ENCODE peak calls at places on chromosomes 2 and 18, in six cellular contexts. I, K, R, T, Y and A are unnamed samples.

GRCh38 chr2:186695081-186695756 is 1.4 kb downstream of the FAM171B start:
- DNase-seq in I (no peak), K (no peak), R (no peak), T (peak; percentile 75), Y (peak; percentile 39), A (no peak)

GRCh38 chr2:240403358-240404104 is 31.9 kb upstream of the GPC1 start:
- DNase-seq in I (no peak), K (no peak), R (no peak), T (no peak), Y (no peak), A (no peak)

GRCh38 chr2:165274698-165275097 is 35.5 kb downstream of the SCN2A start:
- DNase-seq in I (no peak), K (no peak), R (no peak), T (no peak), Y (no peak), A (peak; percentile 66)

GRCh38 chr18:24228661-24229053 is 89.8 kb downstream of the CABYR start:
- DNase-seq in I (no peak), K (no peak), R (no peak), T (peak; percentile 70), Y (no peak), A (no peak)

GRCh38 chr18:72828601-72829000 is 39.2 kb downstream of the NETO1 start:
- DNase-seq in I (no peak), K (no peak), R (no peak), T (no peak), Y (no peak), A (no peak)

GRCh38 chr2:19104503-19104902 is 253.9 kb downstream of the OSR1 start:
- DNase-seq in I (no peak), K (no peak), R (no peak), T (peak; percentile 97), Y (no peak), A (no peak)

GRCh38 chr2:182066439-182067061 is 80.9 kb downstream of the PPP1R1C start:
- DNase-seq in I (no peak), K (no peak), R (no peak), T (peak; percentile 58), Y (no peak), A (no peak)

GRCh38 chr2:8229546-8229986 is 452.3 kb upstream of the ID2 start:
- DNase-seq in I (peak; percentile 63), K (peak; percentile 26), R (peak; percentile 10), T (no peak), Y (peak; percentile 62), A (peak; percentile 64)

GRCh38 chr2:64630752-64631151 is 23.0 kb downstream of the SERTAD2 start:
- DNase-seq in I (no peak), K (no peak), R (no peak), T (no peak), Y (no peak), A (no peak)

GRCh38 chr2:188773075-188773474 is 201.1 kb upstream of the COL3A1 start:
- DNase-seq in I (no peak), K (no peak), R (no peak), T (peak; percentile 86), Y (no peak), A (no peak)

GRCh38 chr18:10908760-10909159 is 240.6 kb downstream of the PIEZO2 start:
- DNase-seq in I (no peak), K (no peak), R (no peak), T (no peak), Y (no peak), A (no peak)

GRCh38 chr2:171432969-171433762 is 624 bp downstream of the METTL8 start:
- DNase-seq in I (no peak), K (no peak), R (peak; percentile 18), T (peak; percentile 95), Y (peak; percentile 54), A (peak; percentile 55)

GRCh38 chr2:133431289-133431688 is 137.0 kb downstream of the NCKAP5 start:
- DNase-seq in I (no peak), K (no peak), R (no peak), T (peak; percentile 81), Y (no peak), A (no peak)

GRCh38 chr2:214410128-214410775 is 602 bp upstream of the VWC2L start:
- DNase-seq in I (no peak), K (no peak), R (no peak), T (peak; percentile 23), Y (no peak), A (no peak)

GRCh38 chr2:233801357-233802131 is 23.4 kb downstream of the MROH2A start:
- DNase-seq in I (no peak), K (peak; percentile 30), R (no peak), T (peak; percentile 36), Y (no peak), A (no peak)

GRCh38 chr2:239288951-239289481 is 111.8 kb downstream of the HDAC4 start:
- DNase-seq in I (no peak), K (no peak), R (no peak), T (no peak), Y (no peak), A (peak; percentile 20)

GRCh38 chr2:205748660-205749059 is 66.4 kb downstream of the NRP2 start:
- DNase-seq in I (peak; percentile 68), K (no peak), R (no peak), T (peak; percentile 96), Y (peak; percentile 63), A (no peak)

GRCh38 chr2:85827879-85828569 is 60.8 kb downstream of the ST3GAL5 start:
- DNase-seq in I (no peak), K (no peak), R (no peak), T (no peak), Y (no peak), A (no peak)

GRCh38 chr18:31609886-31610646 is 18.4 kb downstream of the TTR start:
- DNase-seq in I (no peak), K (no peak), R (no peak), T (no peak), Y (no peak), A (no peak)

GRCh38 chr2:47025969-47026610 is 110.5 kb upstream of the MCFD2 start:
- DNase-seq in I (no peak), K (peak; percentile 69), R (no peak), T (no peak), Y (no peak), A (no peak)

GRCh38 chr2:69948032-69948962 is 13.1 kb downstream of the ASPRV1 start:
- DNase-seq in I (no peak), K (no peak), R (no peak), T (no peak), Y (no peak), A (no peak)

GRCh38 chr2:230011617-230012016 is 57.1 kb downstream of the SLC16A14 start:
- DNase-seq in I (no peak), K (no peak), R (no peak), T (no peak), Y (no peak), A (no peak)

GRCh38 chr2:226514895-226515294 is 284.7 kb downstream of the IRS1 start:
- DNase-seq in I (no peak), K (no peak), R (no peak), T (peak; percentile 78), Y (no peak), A (no peak)

GRCh38 chr2:72078773-72079172 is 68.9 kb downstream of the CYP26B1 start:
- DNase-seq in I (no peak), K (no peak), R (no peak), T (no peak), Y (no peak), A (no peak)

GRCh38 chr2:164992818-164993217 is 37.5 kb upstream of the SLC38A11 start:
- DNase-seq in I (peak; percentile 67), K (peak; percentile 35), R (no peak), T (peak; percentile 95), Y (peak; percentile 84), A (no peak)

GRCh38 chr2:129797489-129798300 is 181.8 kb upstream of the RAB6C start:
- DNase-seq in I (no peak), K (no peak), R (no peak), T (no peak), Y (no peak), A (no peak)

GRCh38 chr2:31188141-31188540 is 29.2 kb downstream of the CAPN14 start:
- DNase-seq in I (no peak), K (no peak), R (no peak), T (no peak), Y (no peak), A (no peak)

GRCh38 chr18:76405761-76406356 is 89.2 kb downstream of the ZNF516 start:
- DNase-seq in I (no peak), K (no peak), R (no peak), T (peak; percentile 46), Y (peak; percentile 6), A (peak; percentile 74)

GRCh38 chr18:9724797-9725196 is 16.7 kb downstream of the RAB31 start:
- DNase-seq in I (no peak), K (no peak), R (no peak), T (no peak), Y (no peak), A (no peak)